ENCODE peak calls at places on chromosomes 5 and 9, in seven cellular contexts. K is HFFc6, Q is uterus, L is cardiac muscle cell, F is WTC11, W is right lobe of liver, Y is fibroblast of mammary gland. E is an unnamed sample.
A peak's percentile ranks its signal among the peaks of the same experiment; 100 is the strongest.

GRCh38 chr5:129096382-129096991 is 1.9 kb downstream of the ISOC1 start:
- DNase-seq in Y (no peak), F (no peak), W (no peak), L (peak; percentile 40), K (no peak), Q (no peak), E (peak; percentile 34)

GRCh38 chr5:132184588-132184987 is 43.1 kb downstream of the P4HA2 start:
- DNase-seq in Q (no peak), W (no peak), Y (peak; percentile 15), F (peak; percentile 23), K (no peak), L (no peak), E (peak; percentile 35)

GRCh38 chr9:70110194-70111041 is 66.8 kb downstream of the MAMDC2 start:
- DNase-seq in Y (peak; percentile 50), W (no peak), L (no peak), Q (no peak), F (no peak), K (no peak), E (no peak)

GRCh38 chr5:177390363-177391300 is 6.4 kb downstream of the SLC34A1 start:
- DNase-seq in F (peak; percentile 93), Q (peak; percentile 80), K (peak; percentile 72), W (peak; percentile 74), L (peak; percentile 84), Y (peak; percentile 81), E (peak; percentile 91)

GRCh38 chr5:124104344-124104743 is 592.4 kb downstream of the CSNK1G3 start:
- DNase-seq in Q (no peak), W (no peak), L (no peak), Y (no peak), F (no peak), K (no peak), E (no peak)

GRCh38 chr9:90515550-90515949 is 127.1 kb downstream of the DIRAS2 start:
- DNase-seq in F (no peak), Q (no peak), K (no peak), Y (no peak), L (no peak), W (no peak), E (no peak)

GRCh38 chr5:109694451-109694891 is 4.7 kb downstream of the MAN2A1 start:
- DNase-seq in Y (peak; percentile 20), Q (no peak), L (no peak), W (no peak), K (peak; percentile 46), F (no peak), E (peak; percentile 59)

GRCh38 chr5:167587768-167588167 is 703.7 kb upstream of the WWC1 start:
- DNase-seq in K (peak; percentile 26), W (no peak), L (peak; percentile 50), F (peak; percentile 47), Y (peak; percentile 36), Q (no peak), E (peak; percentile 78)

GRCh38 chr5:62341783-62342475 is 35.9 kb downstream of the KIF2A start:
- DNase-seq in Q (no peak), W (no peak), F (no peak), K (no peak), L (no peak), Y (no peak), E (no peak)

GRCh38 chr5:64947031-64947430 is 178.3 kb downstream of the CWC27 start:
- DNase-seq in W (no peak), L (peak; percentile 64), F (no peak), K (no peak), Y (no peak), Q (no peak), E (peak; percentile 35)

GRCh38 chr5:135471726-135472125 is 19.6 kb upstream of the TIFAB start:
- DNase-seq in K (no peak), F (no peak), Y (no peak), W (peak; percentile 5), Q (no peak), L (no peak), E (no peak)

GRCh38 chr9:91160599-91161464 is 200.9 kb downstream of the AUH start:
- DNase-seq in W (no peak), L (no peak), Y (no peak), K (no peak), Q (no peak), F (no peak), E (no peak)

GRCh38 chr9:3528466-3528865 is 2.7 kb upstream of the RFX3 start:
- DNase-seq in K (no peak), Q (no peak), L (no peak), Y (no peak), F (no peak), W (no peak), E (no peak)

GRCh38 chr9:31272456-31273295 is 1111.8 kb upstream of the ACO1 start:
- DNase-seq in K (no peak), W (no peak), F (no peak), Y (no peak), Q (no peak), L (no peak), E (peak; percentile 44)

GRCh38 chr5:56110646-56111403 is 116.1 kb upstream of the IL6ST start:
- DNase-seq in Q (no peak), K (peak; percentile 12), W (no peak), Y (no peak), F (no peak), L (peak; percentile 64), E (no peak)

DNA sequence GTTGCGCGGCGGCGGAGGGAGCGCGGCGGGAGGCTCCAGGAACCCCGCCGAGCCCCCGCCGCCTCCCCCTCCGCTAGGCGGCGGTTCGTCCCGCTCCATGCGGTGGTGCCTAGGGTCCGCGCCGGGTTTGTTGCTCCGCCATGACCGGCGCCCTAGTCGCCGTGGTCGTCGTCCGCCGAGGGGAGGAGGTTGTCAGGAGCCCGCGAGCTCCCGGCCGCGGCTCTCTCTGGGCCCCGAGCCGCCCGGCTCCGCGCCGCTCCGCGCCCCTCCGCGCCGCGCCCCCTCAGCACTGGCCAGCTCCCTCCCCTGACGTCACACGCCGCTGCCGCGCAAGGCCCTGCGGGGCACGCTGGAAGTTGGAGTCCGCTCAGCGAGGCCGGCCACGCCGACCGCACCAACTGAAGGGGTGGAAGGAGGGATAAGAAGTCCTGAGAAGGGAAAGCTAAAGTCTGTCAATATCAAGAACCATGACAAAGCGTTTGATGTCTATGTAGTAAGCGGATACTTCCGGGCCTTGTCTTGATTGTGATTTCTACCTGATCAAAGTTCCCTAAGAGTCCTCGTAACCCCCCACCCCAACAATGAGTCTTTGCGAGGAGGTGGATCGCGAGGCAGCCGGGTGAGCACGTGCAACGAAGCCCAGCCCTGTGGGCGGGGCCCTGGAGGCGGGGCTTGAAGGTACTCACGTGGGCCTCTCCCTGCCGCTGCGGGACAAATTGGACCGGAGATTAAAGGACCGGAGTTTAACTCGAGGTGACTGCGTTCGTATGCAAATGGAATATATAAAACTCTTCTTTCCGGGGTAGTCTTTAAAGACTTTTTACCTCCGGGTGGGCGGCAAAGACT is at the start of gene NR6A1:
- DNase-seq in Y (peak; percentile 92), K (peak; percentile 92), L (peak; percentile 98), Q (peak; percentile 94), F (peak; percentile 98), W (peak; percentile 97), E (peak; percentile 97)
- TF ChIP-seq CTCF in Y (no peak), K (peak; percentile 66), L (no peak), Q (peak; percentile 46), F (no peak), W (peak; percentile 15), E (no peak)

GRCh38 chr5:140571105-140571504 is 6.5 kb downstream of the SLC35A4 start:
- DNase-seq in F (no peak), L (no peak), W (no peak), K (no peak), Y (no peak), Q (no peak), E (no peak)
- TF ChIP-seq CTCF in F (no peak), L (no peak), W (no peak), K (no peak), Y (no peak), Q (no peak), E (no peak)

DNA sequence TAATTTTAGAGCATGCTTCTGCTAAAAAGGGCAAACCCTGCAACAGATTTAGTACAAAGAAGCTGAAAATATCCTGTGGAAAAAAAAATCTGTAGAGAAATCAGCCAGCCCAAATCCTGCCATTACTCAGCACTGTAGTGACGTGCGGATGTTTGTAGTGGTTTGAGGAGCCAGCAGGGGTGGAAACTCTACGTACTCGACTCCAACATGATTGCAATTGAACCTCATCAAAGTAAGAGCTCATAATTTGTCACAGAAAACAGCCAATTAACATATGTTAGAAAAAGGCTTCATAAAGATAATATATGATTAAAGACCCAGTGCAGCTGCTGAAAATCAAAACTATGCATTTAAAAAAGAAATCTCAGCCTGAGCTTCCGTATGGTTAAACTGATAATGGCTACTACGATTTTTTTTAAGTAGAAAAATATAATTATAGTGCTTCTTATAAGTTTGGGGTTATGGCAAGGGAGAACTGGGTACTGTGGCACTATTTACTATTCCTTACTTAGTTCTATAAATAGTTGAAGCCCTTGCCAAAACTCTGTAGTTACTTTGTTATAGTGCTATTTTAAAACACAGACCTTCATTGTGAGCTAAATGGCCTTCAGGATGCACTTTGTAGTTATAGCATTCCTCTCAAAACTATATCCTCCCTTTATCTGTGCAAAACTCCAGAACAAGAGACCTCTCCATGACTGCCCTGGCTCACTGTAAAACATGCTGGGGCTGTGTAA is 49.4 kb downstream of the MEF2C start:
- DNase-seq in Q (peak; percentile 63), Y (peak; percentile 72), W (no peak), F (no peak), L (peak; percentile 83), K (peak; percentile 20), E (no peak)
- TF ChIP-seq CTCF in Q (no peak), Y (no peak), W (no peak), F (no peak), L (peak; percentile 7), K (no peak), E (no peak)

DNA sequence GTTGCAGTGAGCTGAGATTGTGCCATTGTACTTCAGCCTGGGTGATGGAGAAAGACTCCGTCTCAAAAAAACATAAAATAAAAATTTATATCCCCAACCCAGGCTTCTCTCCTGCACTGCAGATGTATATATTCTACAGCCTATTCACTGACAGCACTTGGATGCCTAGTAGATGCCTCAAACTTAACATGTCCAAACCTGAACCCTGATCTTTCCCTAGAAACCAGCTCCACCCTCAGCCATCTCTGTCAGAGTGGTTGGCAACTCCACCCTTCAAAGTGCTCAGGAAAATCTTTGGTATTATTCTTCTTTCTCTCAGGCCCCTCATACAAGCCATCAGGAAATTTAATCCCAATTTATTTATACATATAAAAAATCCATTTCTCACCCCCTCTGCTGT is 36.9 kb upstream of the TXN start:
- DNase-seq in K (no peak), F (no peak), W (no peak), Y (no peak), Q (no peak), L (no peak), E (peak; percentile 52)
- TF ChIP-seq CTCF in K (no peak), F (no peak), W (no peak), Y (no peak), Q (no peak), L (no peak), E (no peak)

GRCh38 chr9:136019681-136020060 is 58.5 kb upstream of the UBAC1 start:
- DNase-seq in K (no peak), W (no peak), L (no peak), Y (no peak), Q (no peak), F (peak; percentile 8), E (no peak)
- TF ChIP-seq CTCF in K (no peak), W (no peak), L (no peak), Y (no peak), Q (no peak), F (no peak), E (no peak)

GRCh38 chr9:104831681-104832080 is 67.8 kb downstream of the NIPSNAP3B start:
- DNase-seq in K (peak; percentile 86), F (no peak), Y (peak; percentile 69), Q (no peak), L (no peak), W (no peak), E (peak; percentile 37)
- TF ChIP-seq CTCF in K (no peak), F (no peak), Y (no peak), Q (no peak), L (no peak), W (no peak), E (no peak)